ENCODE peak calls at places on chromosomes 16 and 17, in five cellular contexts. X is GM20000, R is NCI-H774, W is NCI-H2029, Q is AG10803. K is an unnamed sample.

GRCh38 chr17:63035695-63036094 is 69.7 kb downstream of the TANC2 start:
- DNase-seq in Q (peak), X (no peak), W (no peak), R (peak), K (no peak)

GRCh38 chr17:34393401-34393800 is 30.4 kb upstream of the CCL1 start:
- DNase-seq in R (no peak), W (peak), Q (no peak), X (no peak), K (no peak)

GRCh38 chr17:4420692-4421131 is 13.0 kb upstream of the SPNS3 start:
- DNase-seq in W (peak), R (peak), X (peak), Q (peak), K (peak)

GRCh38 chr16:51376080-51376479 is 225.0 kb upstream of the SALL1 start:
- DNase-seq in Q (no peak), R (no peak), W (no peak), X (no peak), K (no peak)

GRCh38 chr17:57276621-57277020 is 20.3 kb downstream of the MSI2 start:
- DNase-seq in Q (no peak), X (no peak), R (no peak), W (no peak), K (no peak)

GRCh38 chr17:79808763-79809529 is 12.1 kb upstream of the CBX8 start:
- DNase-seq in R (peak), X (peak), Q (no peak), W (peak), K (no peak)

GRCh38 chr17:57086069-57086930 is 1.3 kb downstream of the AKAP1 start:
- DNase-seq in X (peak), R (no peak), Q (no peak), W (peak), K (peak)

GRCh38 chr17:48718781-48719641 is 3.3 kb downstream of the PRAC1 start:
- DNase-seq in X (peak), R (no peak), W (no peak), Q (peak), K (no peak)

GRCh38 chr16:74451951-74452758 is 30.9 kb upstream of the CLEC18B start:
- DNase-seq in X (peak), Q (no peak), W (no peak), R (no peak), K (peak)

GRCh38 chr17:42329025-42329976 is 41.0 kb downstream of the STAT5A start:
- DNase-seq in X (no peak), W (no peak), Q (peak), R (no peak), K (no peak)